ENCODE peak calls at places on chromosomes 7 and 10, in five cellular contexts. V, C, O, L and K are unnamed samples.

GRCh38 chr7:157152391-157152937 is 13.7 kb downstream of the UBE3C start:
- DNase-seq in V (no peak), C (no peak), O (no peak), L (no peak), K (no peak)

GRCh38 chr7:55193245-55193644 is 171.9 kb upstream of the LANCL2 start:
- DNase-seq in V (no peak), C (no peak), O (no peak), L (no peak), K (no peak)

GRCh38 chr10:75782463-75783248 is 351.2 kb downstream of the LRMDA start:
- DNase-seq in V (no peak), C (no peak), O (no peak), L (no peak), K (no peak)

GRCh38 chr7:134645935-134646334 is 718 bp upstream of the BPGM start:
- DNase-seq in V (no peak), C (no peak), O (no peak), L (no peak), K (no peak)

GRCh38 chr7:16063241-16063640 is 358.1 kb downstream of the CRPPA start:
- DNase-seq in V (no peak), C (no peak), O (no peak), L (no peak), K (no peak)

GRCh38 chr7:101635484-101635883 is 6.4 kb upstream of the MYL10 start:
- DNase-seq in V (no peak), C (no peak), O (no peak), L (no peak), K (no peak)

GRCh38 chr7:131619336-131620305 is 63.2 kb upstream of the PODXL start:
- DNase-seq in V (no peak), C (no peak), O (no peak), L (no peak), K (no peak)

GRCh38 chr7:749121-749520 is 22.0 kb upstream of the PRKAR1B start:
- DNase-seq in V (no peak), C (no peak), O (no peak), L (no peak), K (no peak)

GRCh38 chr10:73731588-73732375 is 12.4 kb upstream of the SEC24C start:
- DNase-seq in V (no peak), C (no peak), O (no peak), L (no peak), K (no peak)

GRCh38 chr10:83076443-83076842 is 1062.9 kb upstream of the GHITM start:
- DNase-seq in V (no peak), C (no peak), O (no peak), L (no peak), K (no peak)

GRCh38 chr7:1526271-1526754 is 4.2 kb upstream of the MAFK start:
- DNase-seq in V (no peak), C (no peak), O (no peak), L (no peak), K (no peak)

GRCh38 chr7:129143724-129144094 is 798 bp upstream of the TSPAN33 start:
- DNase-seq in V (no peak), C (no peak), O (no peak), L (no peak), K (no peak)

GRCh38 chr10:120823251-120823650 is 27.9 kb upstream of the WDR11 start:
- DNase-seq in V (no peak), C (no peak), O (no peak), L (no peak), K (no peak)

GRCh38 chr7:19410096-19410495 is 264.9 kb upstream of the FERD3L start:
- DNase-seq in V (no peak), C (no peak), O (no peak), L (no peak), K (no peak)

GRCh38 chr7:14834456-14834855 is 68.1 kb downstream of the DGKB start:
- DNase-seq in V (no peak), C (no peak), O (no peak), L (no peak), K (no peak)

GRCh38 chr7:85021090-85021704 is 165.7 kb downstream of the SEMA3D start:
- DNase-seq in V (no peak), C (no peak), O (no peak), L (no peak), K (no peak)

GRCh38 chr7:26454180-26454579 is 162.5 kb downstream of the SNX10 start:
- DNase-seq in V (no peak), C (no peak), O (no peak), L (no peak), K (no peak)

GRCh38 chr10:97651773-97652172 is 11.3 kb downstream of the PI4K2A start:
- DNase-seq in V (no peak), C (no peak), O (no peak), L (no peak), K (no peak)

GRCh38 chr10:131769691-131770090 is 131.1 kb upstream of the PPP2R2D start:
- DNase-seq in V (no peak), C (no peak), O (no peak), L (no peak), K (no peak)